ENCODE peak calls at places on chromosomes 6 and 20, in six cellular contexts. One of them, this sample, is unnamed.

GRCh38 chr6:9292975-9293374 is 857.6 kb upstream of the SLC35B3 start:
- DNase-seq in uterus: no peak
- DNase-seq in SK-N-SH: no peak
- DNase-seq in HepG2: no peak
- DNase-seq in adrenal gland: no peak
- DNase-seq in astrocyte of the cerebellum: peak
- DNase-seq in this sample: no peak

GRCh38 chr6:106470811-106471210 is 110.3 kb downstream of the CRYBG1 start:
- DNase-seq in uterus: no peak
- DNase-seq in astrocyte of the cerebellum: no peak
- DNase-seq in HepG2: no peak
- DNase-seq in adrenal gland: no peak
- DNase-seq in SK-N-SH: no peak
- DNase-seq in this sample: no peak

GRCh38 chr6:152293404-152293803 is 343.8 kb downstream of the SYNE1 start:
- DNase-seq in astrocyte of the cerebellum: no peak
- DNase-seq in adrenal gland: no peak
- DNase-seq in SK-N-SH: peak
- DNase-seq in HepG2: no peak
- DNase-seq in uterus: no peak
- DNase-seq in this sample: peak

GRCh38 chr20:63408684-63409046 is 47.5 kb upstream of the CHRNA4 start:
- DNase-seq in adrenal gland: no peak
- DNase-seq in astrocyte of the cerebellum: no peak
- DNase-seq in uterus: no peak
- DNase-seq in SK-N-SH: no peak
- DNase-seq in HepG2: no peak
- DNase-seq in this sample: no peak

GRCh38 chr20:59788811-59789210 is 144.6 kb downstream of the SYCP2 start:
- DNase-seq in HepG2: no peak
- DNase-seq in uterus: no peak
- DNase-seq in astrocyte of the cerebellum: no peak
- DNase-seq in adrenal gland: no peak
- DNase-seq in SK-N-SH: no peak
- DNase-seq in this sample: no peak

GRCh38 chr20:63708301-63709148 is 686 bp downstream of the ZGPAT start:
- DNase-seq in uterus: peak
- DNase-seq in SK-N-SH: peak
- DNase-seq in adrenal gland: peak
- DNase-seq in astrocyte of the cerebellum: no peak
- DNase-seq in HepG2: no peak
- DNase-seq in this sample: peak

GRCh38 chr20:8790442-8791074 is 278.3 kb upstream of the PLCB4 start:
- DNase-seq in adrenal gland: no peak
- DNase-seq in SK-N-SH: peak
- DNase-seq in uterus: peak
- DNase-seq in astrocyte of the cerebellum: peak
- DNase-seq in HepG2: peak
- DNase-seq in this sample: peak

GRCh38 chr6:35011096-35012041 is 122.3 kb downstream of the ANKS1A start:
- DNase-seq in astrocyte of the cerebellum: no peak
- DNase-seq in adrenal gland: no peak
- DNase-seq in SK-N-SH: no peak
- DNase-seq in HepG2: no peak
- DNase-seq in uterus: no peak
- DNase-seq in this sample: no peak

GRCh38 chr6:107443904-107444267 is 15.5 kb downstream of the PDSS2 start:
- DNase-seq in uterus: no peak
- DNase-seq in SK-N-SH: no peak
- DNase-seq in astrocyte of the cerebellum: no peak
- DNase-seq in adrenal gland: no peak
- DNase-seq in HepG2: no peak
- DNase-seq in this sample: no peak

GRCh38 chr6:89830385-89830809 is 717 bp downstream of the CASP8AP2 start:
- DNase-seq in astrocyte of the cerebellum: no peak
- DNase-seq in uterus: no peak
- DNase-seq in HepG2: no peak
- DNase-seq in SK-N-SH: peak
- DNase-seq in adrenal gland: no peak
- DNase-seq in this sample: no peak

GRCh38 chr20:52039746-52040145 is 151.8 kb downstream of the ZFP64 start:
- DNase-seq in SK-N-SH: no peak
- DNase-seq in HepG2: no peak
- DNase-seq in adrenal gland: no peak
- DNase-seq in astrocyte of the cerebellum: no peak
- DNase-seq in uterus: no peak
- DNase-seq in this sample: no peak

GRCh38 chr6:160249687-160250086 is 8.9 kb downstream of the SLC22A2 start:
- DNase-seq in adrenal gland: no peak
- DNase-seq in SK-N-SH: no peak
- DNase-seq in astrocyte of the cerebellum: no peak
- DNase-seq in HepG2: no peak
- DNase-seq in uterus: no peak
- DNase-seq in this sample: no peak

GRCh38 chr20:48760403-48760889 is 67.4 kb downstream of the PREX1 start:
- DNase-seq in astrocyte of the cerebellum: no peak
- DNase-seq in SK-N-SH: no peak
- DNase-seq in HepG2: no peak
- DNase-seq in uterus: no peak
- DNase-seq in adrenal gland: peak
- DNase-seq in this sample: no peak

GRCh38 chr6:97151611-97152010 is 131.4 kb downstream of the MMS22L start:
- DNase-seq in uterus: no peak
- DNase-seq in astrocyte of the cerebellum: no peak
- DNase-seq in HepG2: no peak
- DNase-seq in SK-N-SH: no peak
- DNase-seq in adrenal gland: no peak
- DNase-seq in this sample: no peak

GRCh38 chr6:99587792-99588191 is 18.8 kb upstream of the PRDM13 start:
- DNase-seq in astrocyte of the cerebellum: no peak
- DNase-seq in SK-N-SH: no peak
- DNase-seq in uterus: no peak
- DNase-seq in HepG2: no peak
- DNase-seq in adrenal gland: no peak
- DNase-seq in this sample: no peak

GRCh38 chr6:16711551-16712249 is 49.6 kb downstream of the ATXN1 start:
- DNase-seq in HepG2: peak
- DNase-seq in adrenal gland: no peak
- DNase-seq in astrocyte of the cerebellum: no peak
- DNase-seq in uterus: no peak
- DNase-seq in SK-N-SH: no peak
- DNase-seq in this sample: no peak

GRCh38 chr20:34112600-34113061 is 588 bp upstream of the EIF2S2 start:
- DNase-seq in adrenal gland: peak
- DNase-seq in HepG2: peak
- DNase-seq in astrocyte of the cerebellum: peak
- DNase-seq in uterus: peak
- DNase-seq in SK-N-SH: peak
- DNase-seq in this sample: peak

GRCh38 chr6:135002229-135002844 is 52.3 kb downstream of the HBS1L start:
- DNase-seq in adrenal gland: no peak
- DNase-seq in HepG2: peak
- DNase-seq in astrocyte of the cerebellum: no peak
- DNase-seq in SK-N-SH: peak
- DNase-seq in uterus: no peak
- DNase-seq in this sample: no peak

GRCh38 chr20:3701061-3701998 is 11.1 kb downstream of the SIGLEC1 start:
- DNase-seq in HepG2: peak
- DNase-seq in SK-N-SH: peak
- DNase-seq in astrocyte of the cerebellum: no peak
- DNase-seq in adrenal gland: no peak
- DNase-seq in uterus: no peak
- DNase-seq in this sample: no peak

GRCh38 chr20:23541330-23541729 is 27.0 kb downstream of the CST9L start:
- DNase-seq in SK-N-SH: no peak
- DNase-seq in astrocyte of the cerebellum: no peak
- DNase-seq in adrenal gland: no peak
- DNase-seq in uterus: no peak
- DNase-seq in HepG2: peak
- DNase-seq in this sample: no peak

GRCh38 chr6:88992741-88993557 is 29.5 kb upstream of the RNGTT start:
- DNase-seq in uterus: no peak
- DNase-seq in adrenal gland: no peak
- DNase-seq in SK-N-SH: no peak
- DNase-seq in astrocyte of the cerebellum: no peak
- DNase-seq in HepG2: no peak
- DNase-seq in this sample: no peak

GRCh38 chr6:107402533-107402932 is 56.8 kb downstream of the PDSS2 start:
- DNase-seq in SK-N-SH: no peak
- DNase-seq in HepG2: no peak
- DNase-seq in adrenal gland: no peak
- DNase-seq in uterus: no peak
- DNase-seq in astrocyte of the cerebellum: no peak
- DNase-seq in this sample: no peak

GRCh38 chr20:32893878-32894483 is 35.3 kb downstream of the EFCAB8 start:
- DNase-seq in SK-N-SH: peak
- DNase-seq in adrenal gland: peak
- DNase-seq in HepG2: peak
- DNase-seq in uterus: no peak
- DNase-seq in astrocyte of the cerebellum: no peak
- DNase-seq in this sample: peak

GRCh38 chr6:108839068-108839467 is 9.2 kb upstream of the ARMC2 start:
- DNase-seq in adrenal gland: no peak
- DNase-seq in astrocyte of the cerebellum: no peak
- DNase-seq in uterus: no peak
- DNase-seq in SK-N-SH: peak
- DNase-seq in HepG2: no peak
- DNase-seq in this sample: no peak

GRCh38 chr6:108840919-108841318 is 7.3 kb upstream of the ARMC2 start:
- DNase-seq in astrocyte of the cerebellum: no peak
- DNase-seq in HepG2: no peak
- DNase-seq in adrenal gland: no peak
- DNase-seq in SK-N-SH: no peak
- DNase-seq in uterus: no peak
- DNase-seq in this sample: no peak

GRCh38 chr6:108838101-108838717 is 10.0 kb upstream of the ARMC2 start:
- DNase-seq in astrocyte of the cerebellum: no peak
- DNase-seq in HepG2: no peak
- DNase-seq in adrenal gland: no peak
- DNase-seq in SK-N-SH: no peak
- DNase-seq in uterus: no peak
- DNase-seq in this sample: peak

GRCh38 chr6:108844135-108844534 is 4.1 kb upstream of the ARMC2 start:
- DNase-seq in uterus: no peak
- DNase-seq in astrocyte of the cerebellum: no peak
- DNase-seq in adrenal gland: no peak
- DNase-seq in SK-N-SH: no peak
- DNase-seq in HepG2: no peak
- DNase-seq in this sample: no peak

DNA sequence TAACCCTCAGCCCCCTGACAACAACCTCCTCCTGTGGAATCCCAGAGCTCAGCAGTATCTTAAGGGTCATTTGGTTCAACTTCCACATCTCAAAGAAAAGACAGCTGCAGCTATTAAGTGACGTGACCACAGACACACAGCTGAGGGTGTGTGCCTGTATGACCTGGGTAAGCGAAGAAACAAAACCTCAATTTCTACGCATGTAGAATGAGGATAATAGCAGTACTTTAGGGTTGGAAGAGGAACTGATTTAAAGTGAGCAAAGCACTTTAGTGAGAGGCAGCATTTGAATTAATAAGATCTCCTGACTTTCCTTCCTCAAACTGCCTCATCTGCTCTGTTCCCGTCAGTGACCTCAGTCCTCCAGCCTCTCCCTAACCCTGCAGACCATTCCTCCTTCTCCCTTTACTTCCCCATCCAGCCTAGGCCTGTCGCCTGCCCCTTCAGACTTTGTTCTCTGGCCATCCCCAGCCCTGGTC is 6.8 kb upstream of the ARMC2 start:
- DNase-seq in adrenal gland: no peak
- DNase-seq in astrocyte of the cerebellum: no peak
- DNase-seq in HepG2: no peak
- DNase-seq in SK-N-SH: no peak
- DNase-seq in uterus: no peak
- DNase-seq in this sample: no peak
- H3K4me3 ChIP-seq in adrenal gland: no peak
- H3K4me3 ChIP-seq in astrocyte of the cerebellum: no peak
- H3K4me3 ChIP-seq in HepG2: no peak
- H3K4me3 ChIP-seq in SK-N-SH: no peak
- H3K4me3 ChIP-seq in uterus: no peak
- H3K4me3 ChIP-seq in this sample: no peak

GRCh38 chr6:26555505-26556262 is 17.5 kb downstream of the HMGN4 start:
- DNase-seq in SK-N-SH: no peak
- DNase-seq in astrocyte of the cerebellum: no peak
- DNase-seq in adrenal gland: no peak
- DNase-seq in uterus: no peak
- DNase-seq in HepG2: no peak
- DNase-seq in this sample: peak
- H3K4me3 ChIP-seq in SK-N-SH: no peak
- H3K4me3 ChIP-seq in astrocyte of the cerebellum: peak
- H3K4me3 ChIP-seq in adrenal gland: no peak
- H3K4me3 ChIP-seq in uterus: peak
- H3K4me3 ChIP-seq in HepG2: peak
- H3K4me3 ChIP-seq in this sample: peak

GRCh38 chr6:7115452-7116223 is 7.9 kb downstream of the RREB1 start:
- DNase-seq in HepG2: no peak
- DNase-seq in SK-N-SH: no peak
- DNase-seq in uterus: no peak
- DNase-seq in astrocyte of the cerebellum: no peak
- DNase-seq in adrenal gland: no peak
- DNase-seq in this sample: no peak
- H3K4me3 ChIP-seq in HepG2: no peak
- H3K4me3 ChIP-seq in SK-N-SH: no peak
- H3K4me3 ChIP-seq in uterus: no peak
- H3K4me3 ChIP-seq in astrocyte of the cerebellum: no peak
- H3K4me3 ChIP-seq in adrenal gland: no peak
- H3K4me3 ChIP-seq in this sample: no peak

GRCh38 chr6:119856136-119856535 is 506.6 kb upstream of the MAN1A1 start:
- DNase-seq in adrenal gland: no peak
- DNase-seq in astrocyte of the cerebellum: no peak
- DNase-seq in uterus: no peak
- DNase-seq in SK-N-SH: no peak
- DNase-seq in HepG2: no peak
- DNase-seq in this sample: no peak
- H3K4me3 ChIP-seq in adrenal gland: no peak
- H3K4me3 ChIP-seq in astrocyte of the cerebellum: no peak
- H3K4me3 ChIP-seq in uterus: no peak
- H3K4me3 ChIP-seq in SK-N-SH: no peak
- H3K4me3 ChIP-seq in HepG2: no peak
- H3K4me3 ChIP-seq in this sample: no peak